ENCODE peak calls at places on chromosome 11, in four cellular contexts. F, U, A and J are unnamed samples.

GRCh38 chr11:68584097-68584496 is 100.2 kb upstream of the GAL start:
- DNase-seq in A (peak; percentile 36), U (peak; percentile 54), F (peak; percentile 23), J (no peak)

GRCh38 chr11:126127898-126128297 is 65.2 kb upstream of the CDON start:
- DNase-seq in A (no peak), F (peak; percentile 52), U (no peak), J (no peak)

GRCh38 chr11:120985718-120986569 is 38.0 kb upstream of the TBCEL start:
- DNase-seq in U (peak; percentile 47), F (peak; percentile 72), A (no peak), J (peak; percentile 24)

GRCh38 chr11:134701564-134702165 is 289.6 kb upstream of the B3GAT1 start:
- DNase-seq in U (no peak), A (no peak), F (no peak), J (no peak)

GRCh38 chr11:44729718-44730117 is 3.0 kb downstream of the TSPAN18 start:
- DNase-seq in U (no peak), A (no peak), F (no peak), J (no peak)

GRCh38 chr11:26556582-26556981 is 15.5 kb downstream of the MUC15 start:
- DNase-seq in U (no peak), F (no peak), A (no peak), J (no peak)

GRCh38 chr11:43649501-43649900 is 31.0 kb upstream of the HSD17B12 start:
- DNase-seq in U (no peak), A (no peak), F (no peak), J (no peak)

GRCh38 chr11:69101100-69101791 is 52.5 kb downstream of the TPCN2 start:
- DNase-seq in A (peak; percentile 36), U (peak; percentile 95), F (peak; percentile 83), J (peak; percentile 87)

GRCh38 chr11:33936745-33937612 is 45.1 kb upstream of the LMO2 start:
- DNase-seq in F (peak; percentile 73), A (peak; percentile 39), U (no peak), J (peak; percentile 28)

GRCh38 chr11:68037481-68038225 is 1.2 kb upstream of the TCIRG1 start:
- DNase-seq in F (no peak), A (no peak), U (no peak), J (no peak)

GRCh38 chr11:105177658-105178057 is 38.1 kb upstream of the CARD18 start:
- DNase-seq in A (no peak), U (peak; percentile 51), F (peak; percentile 86), J (no peak)

GRCh38 chr11:25484225-25484624 is 847.7 kb upstream of the ANO3 start:
- DNase-seq in A (no peak), U (no peak), F (no peak), J (no peak)

GRCh38 chr11:56890584-56891305 is 98.0 kb upstream of the OR5AK2 start:
- DNase-seq in U (peak; percentile 22), F (no peak), A (no peak), J (no peak)

GRCh38 chr11:83864412-83865057 is 578.4 kb upstream of the CCDC90B start:
- DNase-seq in A (no peak), F (no peak), U (no peak), J (no peak)

GRCh38 chr11:67054851-67055523 is 1.7 kb upstream of the RHOD start:
- DNase-seq in U (peak; percentile 99), A (peak; percentile 73), F (peak; percentile 79), J (no peak)

GRCh38 chr11:104163100-104164027 is 583 bp downstream of the PDGFD start:
- DNase-seq in U (no peak), A (no peak), F (peak; percentile 52), J (no peak)

GRCh38 chr11:14673824-14674432 is 30.3 kb downstream of the PDE3B start:
- DNase-seq in F (peak; percentile 75), U (no peak), A (no peak), J (no peak)

GRCh38 chr11:32118025-32118974 is 27.4 kb downstream of the RCN1 start:
- DNase-seq in U (peak; percentile 78), F (peak; percentile 54), A (no peak), J (no peak)

GRCh38 chr11:58658553-58659080 is 36.2 kb downstream of the CNTF start:
- DNase-seq in U (peak; percentile 31), F (no peak), A (no peak), J (no peak)

GRCh38 chr11:7512525-7513209 is 1.1 kb upstream of the PPFIBP2 start:
- DNase-seq in F (peak; percentile 74), A (peak; percentile 96), U (no peak), J (peak; percentile 49)

GRCh38 chr11:82229346-82229745 is 504.3 kb downstream of the FAM181B start:
- DNase-seq in F (peak; percentile 15), U (peak; percentile 37), A (no peak), J (no peak)

GRCh38 chr11:30282289-30282631 is 40.6 kb upstream of the ARL14EP start:
- DNase-seq in A (no peak), F (no peak), U (no peak), J (no peak)

GRCh38 chr11:22192642-22193347 is at the start of gene ANO5:
- DNase-seq in F (peak; percentile 7), U (no peak), A (peak; percentile 95), J (peak; percentile 27)

GRCh38 chr11:130163346-130164220 is 4.0 kb downstream of the ST14 start:
- DNase-seq in A (no peak), U (peak; percentile 51), F (no peak), J (no peak)

GRCh38 chr11:8218409-8218808 is 45.3 kb downstream of the LMO1 start:
- DNase-seq in A (no peak), F (no peak), U (no peak), J (no peak)

GRCh38 chr11:126147268-126148111 is 64.0 kb downstream of the RPUSD4 start:
- DNase-seq in U (peak; percentile 37), A (no peak), F (no peak), J (no peak)

GRCh38 chr11:56782167-56782847 is 33.8 kb upstream of the OR9G4 start:
- DNase-seq in U (no peak), A (no peak), F (no peak), J (no peak)

GRCh38 chr11:12243511-12243910 is 133.1 kb downstream of the MICAL2 start:
- DNase-seq in F (no peak), U (no peak), A (no peak), J (no peak)

GRCh38 chr11:1209371-1210057 is 13.4 kb upstream of the MUC5B start:
- DNase-seq in A (no peak), U (no peak), F (no peak), J (no peak)

GRCh38 chr11:45424781-45425180 is 138.6 kb upstream of the SYT13 start:
- DNase-seq in F (no peak), U (no peak), A (no peak), J (no peak)

GRCh38 chr11:14972581-14973490 is 685 bp upstream of the CALCA start:
- DNase-seq in A (no peak), F (no peak), U (no peak), J (no peak)

GRCh38 chr11:47466701-47467250 is 17.8 kb upstream of the RAPSN start:
- DNase-seq in U (no peak), A (no peak), F (peak; percentile 78), J (no peak)

GRCh38 chr11:120181446-120181992 is 29.3 kb upstream of the OAF start:
- DNase-seq in U (no peak), F (no peak), A (no peak), J (no peak)

DNA sequence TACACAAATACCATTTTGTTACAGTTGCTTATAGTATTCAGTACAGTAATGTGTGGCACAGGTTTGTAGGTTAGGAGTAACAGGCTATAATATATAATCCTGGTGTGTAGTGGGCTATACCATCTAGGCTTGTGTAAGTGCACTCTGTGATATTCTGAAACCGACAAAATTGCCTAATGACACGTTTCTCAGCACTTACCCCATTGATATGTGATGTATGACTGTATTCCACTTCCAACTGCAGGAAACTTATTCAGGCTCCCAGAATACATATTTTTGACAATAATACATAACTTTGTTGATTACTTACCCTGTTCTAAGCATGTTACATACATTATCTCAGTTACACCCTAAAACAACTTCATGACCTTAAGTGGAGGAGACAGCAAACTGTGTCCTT is 5.1 kb upstream of the PICALM start:
- DNase-seq in A (no peak), F (no peak), U (no peak), J (no peak)
- H3K4me1 ChIP-seq in A (peaks cover 12% of the 10 kb centered on the region), F (peaks cover 9% of the 10 kb centered on the region), U (peaks cover 13% of the 10 kb centered on the region), J (no peaks in the 10 kb centered on the region)

GRCh38 chr11:77473801-77474508 is at the start of gene PAK1:
- DNase-seq in U (peak; percentile 69), F (peak; percentile 91), A (peak; percentile 74), J (peak; percentile 80)
- TF ChIP-seq CTCF in U (peak; percentile 29), F (no peak), A (no peak), J (no peak)

DNA sequence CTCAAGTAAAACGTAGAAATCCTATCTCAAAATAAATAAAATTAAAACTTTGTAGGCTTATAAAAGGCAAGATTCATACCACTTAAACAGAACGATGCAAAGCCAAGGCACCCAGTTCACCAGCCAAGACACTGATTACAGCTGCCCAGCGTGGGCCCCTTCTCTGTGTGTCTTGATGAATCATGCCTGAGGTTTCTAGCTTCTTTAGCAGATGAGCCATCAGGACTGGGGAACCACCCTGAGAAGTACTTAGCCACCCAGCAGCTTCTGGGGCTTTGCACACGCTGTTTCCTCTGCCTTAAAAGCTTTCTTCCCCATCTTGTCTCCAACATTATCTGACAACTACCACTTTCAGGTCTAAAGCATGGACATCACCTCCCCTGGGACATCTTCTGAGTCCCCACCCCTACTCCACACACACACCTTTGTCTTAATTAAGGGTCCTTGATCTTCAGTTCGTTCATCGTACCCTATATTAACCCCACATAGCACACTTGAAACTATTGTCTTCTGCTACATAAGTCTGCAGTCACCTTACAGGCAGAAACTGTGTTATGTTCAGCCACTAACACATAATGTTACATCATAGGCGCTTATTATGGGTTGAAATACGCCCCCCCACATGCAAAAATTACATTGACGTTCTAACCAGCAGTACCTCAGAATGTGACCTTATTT is 8.7 kb upstream of the LAYN start:
- DNase-seq in A (no peak), F (peak; percentile 77), U (peak; percentile 95), J (peak; percentile 42)
- H3K27ac ChIP-seq in A (no peak overlapping the region), F (no peak overlapping the region), U (peak overlapping the region; percentile 76), J (no peak overlapping the region)

DNA sequence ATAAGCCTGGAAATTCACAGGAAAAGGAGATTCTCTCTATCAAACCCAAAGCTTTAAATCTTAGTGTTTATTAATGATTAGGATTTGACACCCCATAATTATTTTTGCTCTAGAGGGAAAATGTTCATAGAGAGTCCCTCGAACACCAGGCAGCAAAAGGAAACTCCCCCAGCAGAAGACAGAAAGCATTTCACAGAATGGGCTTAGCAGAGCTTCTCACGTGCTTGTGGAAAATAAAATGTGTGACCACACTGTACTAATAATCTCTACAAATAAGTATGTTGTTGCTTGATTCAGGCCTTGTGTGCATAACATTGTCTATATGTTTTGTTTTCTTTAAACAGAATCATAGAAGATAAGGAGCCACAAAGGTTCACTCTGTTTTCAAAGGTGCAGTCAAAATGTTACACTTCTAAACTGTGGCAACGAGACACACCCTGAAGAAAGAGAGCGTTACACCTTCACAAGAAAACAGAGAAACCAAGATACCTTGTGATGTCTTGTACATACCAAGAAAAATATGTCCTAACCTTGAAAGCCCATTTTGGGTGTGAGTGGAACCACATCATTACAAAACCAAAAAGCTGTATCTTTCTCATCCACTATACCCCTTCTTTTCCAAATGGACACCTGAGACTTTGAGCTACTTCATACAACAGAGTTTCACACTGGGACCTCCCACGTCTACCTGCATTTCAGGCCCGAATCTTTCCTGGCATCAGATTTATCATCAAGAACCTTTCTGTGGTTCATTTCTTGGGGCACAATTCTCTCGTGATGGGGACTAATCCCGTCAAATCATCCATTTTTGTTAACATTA is 282.5 kb downstream of the ETS1 start:
- DNase-seq in A (no peak), U (no peak), F (no peak), J (no peak)
- H3K4me1 ChIP-seq in A (no peaks in the 10 kb centered on the region), U (no peaks in the 10 kb centered on the region), F (no peaks in the 10 kb centered on the region), J (no peaks in the 10 kb centered on the region)